ENCODE peak calls at places on chromosomes 2 and 18, in four cellular contexts. T is NCI-H2107; S is SJSA1; I is activated CD8-positive, alpha-beta memory T cell treated with anti-CD3 and anti-CD28 coated beads for 48 hours. Q is an unnamed sample.

GRCh38 chr2:203242518-203242917 is 3.7 kb downstream of the CYP20A1 start:
- DNase-seq in T (no peak), S (no peak), I (no peak), Q (no peak)

GRCh38 chr2:229160180-229160579 is 110.9 kb downstream of the PID1 start:
- DNase-seq in T (no peak), S (no peak), I (no peak), Q (no peak)

GRCh38 chr18:59041296-59041695 is 98.4 kb upstream of the SEC11C start:
- DNase-seq in T (no peak), S (no peak), I (no peak), Q (no peak)

GRCh38 chr18:22604390-22604985 is 186.8 kb upstream of the CTAGE1 start:
- DNase-seq in T (no peak), S (no peak), I (no peak), Q (no peak)

GRCh38 chr2:199259671-199260070 is 198.1 kb downstream of the SATB2 start:
- DNase-seq in T (no peak), S (no peak), I (no peak), Q (no peak)

GRCh38 chr2:23904692-23905091 is 22.2 kb downstream of the ATAD2B start:
- DNase-seq in T (no peak), S (no peak), I (no peak), Q (no peak)

GRCh38 chr2:195319112-195319460 is 337.9 kb upstream of the SLC39A10 start:
- DNase-seq in T (no peak), S (peak), I (no peak), Q (no peak)

GRCh38 chr2:239966029-239966847 is 58.9 kb downstream of the NDUFA10 start:
- DNase-seq in T (no peak), S (no peak), I (no peak), Q (no peak)

GRCh38 chr2:24382363-24383021 is 22.2 kb upstream of the ITSN2 start:
- DNase-seq in T (peak), S (peak), I (no peak), Q (peak)

GRCh38 chr2:236980961-236981360 is 104.7 kb upstream of the COPS8 start:
- DNase-seq in T (no peak), S (no peak), I (no peak), Q (no peak)

GRCh38 chr2:239714116-239714515 is 311.0 kb downstream of the NDUFA10 start:
- DNase-seq in T (no peak), S (peak), I (no peak), Q (no peak)

GRCh38 chr2:182504903-182505302 is 78.1 kb upstream of the PDE1A start:
- DNase-seq in T (no peak), S (no peak), I (no peak), Q (no peak)

Q was measured in NCI-H187 treated with DMSO at 0.1 percent for 48 hours.